ENCODE peak calls at places on chromosomes 5 and 9, in five cellular contexts. N, D, A, W and Y are unnamed samples.

GRCh38 chr9:112050544-112051475 is 124.3 kb downstream of the SUSD1 start:
- DNase-seq in N (no peak), D (peak), A (no peak), W (peak), Y (peak)

GRCh38 chr9:98085955-98086354 is 29.4 kb downstream of the NANS start:
- DNase-seq in N (peak), D (no peak), A (no peak), W (peak), Y (no peak)

GRCh38 chr9:114318416-114318815 is 4.5 kb upstream of the ORM1 start:
- DNase-seq in N (no peak), D (no peak), A (no peak), W (no peak), Y (no peak)

GRCh38 chr9:95570150-95570549 is 53.4 kb upstream of the PTCH1 start:
- DNase-seq in N (no peak), D (peak), A (no peak), W (no peak), Y (no peak)

GRCh38 chr5:68683632-68684035 is 410.2 kb upstream of the SLC30A5 start:
- DNase-seq in N (peak), D (peak), A (peak), W (no peak), Y (peak)

GRCh38 chr9:15423328-15423985 is 781 bp downstream of the SNAPC3 start:
- DNase-seq in N (peak), D (peak), A (peak), W (peak), Y (peak)

GRCh38 chr5:134509308-134510040 is 16.0 kb upstream of the JADE2 start:
- DNase-seq in N (no peak), D (peak), A (no peak), W (no peak), Y (peak)

GRCh38 chr5:7436521-7436920 is 40.6 kb downstream of the ADCY2 start:
- DNase-seq in N (no peak), D (no peak), A (no peak), W (no peak), Y (no peak)

GRCh38 chr5:56698463-56699381 is 116.6 kb upstream of the MAP3K1 start:
- DNase-seq in N (no peak), D (no peak), A (no peak), W (peak), Y (no peak)

GRCh38 chr9:122370869-122371467 is at the start of gene PTGS1:
- DNase-seq in N (peak), D (peak), A (no peak), W (peak), Y (no peak)

GRCh38 chr5:133406632-133407276 is 205.6 kb downstream of the FSTL4 start:
- DNase-seq in N (no peak), D (no peak), A (no peak), W (no peak), Y (no peak)

GRCh38 chr5:132394681-132395259 is 25.3 kb downstream of the SLC22A5 start:
- DNase-seq in N (no peak), D (no peak), A (no peak), W (no peak), Y (no peak)

GRCh38 chr9:29439961-29440360 is 1866.7 kb upstream of the C9orf72 start:
- DNase-seq in N (no peak), D (no peak), A (peak), W (no peak), Y (no peak)

GRCh38 chr5:39892708-39893107 is 467.9 kb upstream of the DAB2 start:
- DNase-seq in N (no peak), D (peak), A (no peak), W (no peak), Y (peak)

GRCh38 chr5:120463026-120463770 is 902 bp upstream of the PRR16 start:
- DNase-seq in N (no peak), D (no peak), A (no peak), W (peak), Y (no peak)

GRCh38 chr9:75039804-75040203 is 11.7 kb upstream of the CARNMT1 start:
- DNase-seq in N (no peak), D (peak), A (no peak), W (no peak), Y (no peak)

GRCh38 chr9:75041041-75041440 is 12.9 kb upstream of the CARNMT1 start:
- DNase-seq in N (no peak), D (peak), A (no peak), W (no peak), Y (no peak)

GRCh38 chr9:75036793-75037192 is 8.7 kb upstream of the CARNMT1 start:
- DNase-seq in N (no peak), D (no peak), A (no peak), W (no peak), Y (no peak)

GRCh38 chr9:75033789-75034473 is 5.8 kb upstream of the CARNMT1 start:
- DNase-seq in N (no peak), D (no peak), A (no peak), W (no peak), Y (no peak)

DNA sequence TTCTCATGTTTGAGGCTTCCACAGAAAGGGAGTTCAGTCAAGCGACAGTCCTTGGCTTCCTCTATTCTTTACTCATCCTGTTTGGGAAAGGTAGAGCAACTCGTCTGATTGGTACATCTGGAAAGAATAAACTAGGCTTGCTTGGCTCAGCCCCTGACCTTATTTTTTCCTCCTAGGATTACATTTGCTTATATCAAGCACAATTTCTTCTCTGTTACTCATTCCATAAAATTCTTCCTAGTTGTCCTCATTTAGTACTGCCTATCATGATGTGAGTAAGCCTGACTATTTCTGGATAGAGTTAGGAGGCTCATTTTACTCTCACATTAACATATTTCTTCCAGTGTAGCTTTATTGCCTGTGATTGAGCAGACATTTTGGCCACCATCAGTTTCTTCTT is 10.9 kb upstream of the CARNMT1 start:
- DNase-seq in N (no peak), D (peak), A (no peak), W (no peak), Y (no peak)
- H3K27ac ChIP-seq in N (no peak), D (peak), A (no peak), W (no peak), Y (no peak)

DNA sequence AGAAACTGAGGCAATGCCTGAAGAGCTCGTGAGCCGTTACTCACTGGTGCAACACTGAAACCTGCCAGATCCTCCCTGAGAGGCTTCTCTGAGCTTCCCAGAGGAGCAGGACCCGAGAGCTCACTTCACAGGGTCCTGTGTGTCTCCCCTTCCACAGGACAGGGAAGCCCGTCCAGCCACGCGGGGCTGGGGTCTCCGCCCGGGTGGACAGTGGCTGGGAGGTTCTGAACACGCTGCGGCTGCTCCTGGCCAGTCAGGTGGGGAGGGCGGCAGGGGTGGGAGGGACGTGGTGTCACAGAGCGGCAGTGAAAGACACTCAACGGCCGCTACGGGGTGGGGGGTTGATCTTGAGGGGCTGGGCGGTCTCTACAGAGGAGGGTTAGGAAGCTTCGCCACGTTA is 290 bp upstream of the ZDHHC11 start:
- DNase-seq in N (no peak), D (no peak), A (no peak), W (no peak), Y (no peak)
- TF ChIP-seq EZH2 in N (no peak), D (no peak), A (no peak), W (no peak), Y (no peak)

GRCh38 chr5:150458819-150459557 is 9.4 kb upstream of the RPS14 start:
- DNase-seq in N (peak), D (peak), A (peak), W (peak), Y (peak)
- H3K4me3 ChIP-seq in N (no peak), D (peak), A (peak), W (peak), Y (no peak)

GRCh38 chr9:132015866-132016265 is 63.8 kb downstream of the MED27 start:
- DNase-seq in N (no peak), D (no peak), A (no peak), W (no peak), Y (no peak)
- H3K27ac ChIP-seq in N (no peak), D (no peak), A (no peak), W (no peak), Y (no peak)

DNA sequence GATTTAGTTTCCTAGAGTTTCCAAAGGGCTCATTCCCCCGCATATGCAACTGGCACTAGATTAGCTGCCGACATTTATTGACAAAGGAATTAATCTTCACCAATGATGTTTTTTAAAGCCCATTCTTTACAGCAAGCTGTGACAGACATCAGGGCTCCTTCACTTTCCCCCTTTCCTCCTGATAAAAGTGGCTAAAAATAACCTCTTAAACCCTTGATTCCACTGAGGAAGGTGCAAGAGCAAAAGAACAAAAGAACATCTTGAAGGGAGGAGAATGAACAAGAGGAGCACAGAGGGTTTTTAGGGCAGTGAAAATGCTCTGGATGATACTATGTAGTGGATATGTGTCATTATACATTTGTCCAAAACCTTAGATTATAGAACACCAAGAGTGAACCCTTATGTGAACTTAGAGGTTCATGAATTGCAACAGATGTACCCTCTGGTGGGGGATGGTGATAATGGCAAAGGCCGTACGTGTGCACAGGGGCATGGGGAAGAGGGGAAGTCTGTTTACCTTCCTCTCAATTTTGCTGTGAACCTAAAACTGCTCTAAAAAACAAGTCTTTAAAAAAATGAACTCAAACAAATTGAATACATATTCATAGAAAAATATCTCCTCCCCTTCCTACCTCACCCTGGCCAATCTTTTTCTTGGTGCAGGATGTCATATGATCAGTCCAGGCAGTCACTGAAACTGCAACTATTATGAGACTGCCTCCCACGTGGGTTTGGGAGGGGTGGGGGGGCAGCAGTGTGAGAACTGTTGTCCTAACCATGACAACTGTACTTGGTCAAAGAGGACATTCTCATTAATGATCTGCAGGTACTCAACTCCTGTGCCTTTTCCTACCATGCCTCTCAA is 83.0 kb downstream of the MARCHF3 start:
- DNase-seq in N (peak), D (no peak), A (no peak), W (no peak), Y (no peak)
- TF ChIP-seq EZH2 in N (no peak), D (no peak), A (no peak), W (no peak), Y (no peak)

DNA sequence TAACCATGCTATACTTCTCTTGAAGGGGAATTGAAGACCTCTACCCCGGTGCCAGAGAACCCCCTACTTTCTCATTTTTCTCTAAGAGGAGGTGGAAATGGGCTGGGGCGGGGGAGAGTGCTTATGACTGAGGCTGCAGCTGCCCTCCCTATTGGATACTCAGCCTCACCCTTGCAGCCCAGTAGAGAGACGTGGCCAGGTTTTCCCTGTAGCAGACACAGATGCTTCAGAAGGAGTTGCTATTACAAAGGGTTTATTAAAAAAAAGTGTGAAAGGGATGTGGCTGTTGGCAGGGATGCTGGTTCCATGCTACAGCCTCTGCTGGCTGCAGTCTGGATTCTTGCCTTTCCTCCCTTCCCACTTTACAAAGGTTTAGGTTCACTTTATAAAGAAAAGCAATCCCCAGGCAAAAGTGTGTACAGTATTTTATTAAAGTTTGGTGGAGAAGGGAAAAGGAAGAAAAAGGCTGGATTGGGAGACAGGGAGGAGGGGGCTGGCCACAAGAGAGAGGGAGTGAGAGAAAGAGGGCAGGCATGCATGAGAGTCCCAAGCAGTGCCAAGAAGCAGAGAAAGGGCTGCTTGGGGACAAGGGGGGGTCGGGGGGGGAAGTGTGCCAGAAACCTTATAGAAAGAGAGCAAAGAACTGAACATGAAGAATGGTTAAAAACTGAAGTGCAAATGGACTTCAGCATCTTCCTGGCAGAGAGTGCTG is 29.5 kb upstream of the NFIB start:
- DNase-seq in N (no peak), D (no peak), A (no peak), W (no peak), Y (no peak)
- H3K4me3 ChIP-seq in N (no peak), D (no peak), A (no peak), W (no peak), Y (no peak)

DNA sequence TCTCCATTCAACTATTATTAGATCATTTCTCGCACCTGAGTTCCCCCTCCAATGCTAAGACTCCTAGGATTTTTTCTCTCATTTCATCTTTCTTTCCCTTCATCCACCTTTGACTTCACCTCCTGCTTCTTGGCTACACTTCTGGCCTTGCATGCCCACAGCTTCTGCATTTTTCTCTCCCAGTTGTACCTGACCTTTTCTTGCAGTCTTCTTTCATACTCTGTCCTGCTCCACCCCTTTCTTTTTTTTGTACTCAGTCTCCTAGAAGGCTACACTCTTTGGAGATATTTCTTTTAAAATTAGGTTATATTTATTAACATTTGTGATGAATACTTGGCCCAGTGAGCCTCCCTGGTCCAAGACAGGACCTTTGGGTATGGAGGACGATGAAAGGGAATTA is 190.4 kb downstream of the DEPDC1B start:
- DNase-seq in N (no peak), D (no peak), A (no peak), W (no peak), Y (no peak)
- H3K27ac ChIP-seq in N (no peak), D (no peak), A (no peak), W (no peak), Y (no peak)

GRCh38 chr9:975740-976257 is 656 bp upstream of the DMRT3 start:
- DNase-seq in N (no peak), D (no peak), A (no peak), W (no peak), Y (no peak)

GRCh38 chr9:978117-978830 is 1.8 kb downstream of the DMRT3 start:
- DNase-seq in N (no peak), D (no peak), A (no peak), W (no peak), Y (no peak)

GRCh38 chr9:977361-978116 is 1.1 kb downstream of the DMRT3 start:
- DNase-seq in N (no peak), D (no peak), A (no peak), W (no peak), Y (no peak)

GRCh38 chr9:976258-976804 is at the start of gene DMRT3:
- DNase-seq in N (no peak), D (peak), A (no peak), W (peak), Y (no peak)

DNA sequence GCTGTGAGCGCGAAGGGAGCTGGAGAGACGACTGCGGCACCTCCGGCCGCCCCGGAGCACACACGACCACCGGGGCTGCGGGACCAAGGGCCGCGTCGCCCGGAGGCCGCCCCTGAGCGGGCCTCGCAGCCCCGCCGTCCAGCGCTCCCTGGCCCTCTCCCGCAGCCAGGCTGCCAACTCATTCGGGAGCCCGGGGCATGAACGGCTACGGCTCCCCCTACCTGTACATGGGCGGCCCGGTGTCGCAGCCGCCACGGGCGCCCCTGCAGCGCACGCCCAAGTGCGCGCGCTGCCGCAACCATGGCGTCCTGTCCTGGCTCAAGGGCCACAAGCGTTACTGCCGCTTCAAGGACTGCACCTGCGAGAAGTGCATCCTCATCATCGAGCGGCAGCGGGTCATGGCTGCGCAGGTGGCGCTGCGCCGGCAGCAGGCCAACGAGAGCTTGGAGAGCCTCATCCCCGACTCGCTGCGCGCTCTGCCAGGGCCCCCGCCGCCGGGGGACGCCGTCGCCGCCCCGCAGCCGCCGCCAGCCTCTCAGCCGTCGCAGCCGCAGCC is 428 bp downstream of the DMRT3 start:
- DNase-seq in N (no peak), D (no peak), A (no peak), W (peak), Y (peak)
- TF ChIP-seq EZH2 in N (no peak), D (no peak), A (no peak), W (peak), Y (no peak)

GRCh38 chr5:139695183-139695573 is 47.0 kb downstream of the CXXC5 start:
- DNase-seq in N (no peak), D (no peak), A (no peak), W (no peak), Y (no peak)

GRCh38 chr5:139698461-139699146 is 50.5 kb downstream of the CXXC5 start:
- DNase-seq in N (peak), D (peak), A (peak), W (peak), Y (peak)

GRCh38 chr5:139696167-139696893 is 48.2 kb downstream of the CXXC5 start:
- DNase-seq in N (peak), D (peak), A (no peak), W (no peak), Y (no peak)

GRCh38 chr5:139699352-139699751 is 51.2 kb downstream of the CXXC5 start:
- DNase-seq in N (no peak), D (peak), A (no peak), W (no peak), Y (no peak)

DNA sequence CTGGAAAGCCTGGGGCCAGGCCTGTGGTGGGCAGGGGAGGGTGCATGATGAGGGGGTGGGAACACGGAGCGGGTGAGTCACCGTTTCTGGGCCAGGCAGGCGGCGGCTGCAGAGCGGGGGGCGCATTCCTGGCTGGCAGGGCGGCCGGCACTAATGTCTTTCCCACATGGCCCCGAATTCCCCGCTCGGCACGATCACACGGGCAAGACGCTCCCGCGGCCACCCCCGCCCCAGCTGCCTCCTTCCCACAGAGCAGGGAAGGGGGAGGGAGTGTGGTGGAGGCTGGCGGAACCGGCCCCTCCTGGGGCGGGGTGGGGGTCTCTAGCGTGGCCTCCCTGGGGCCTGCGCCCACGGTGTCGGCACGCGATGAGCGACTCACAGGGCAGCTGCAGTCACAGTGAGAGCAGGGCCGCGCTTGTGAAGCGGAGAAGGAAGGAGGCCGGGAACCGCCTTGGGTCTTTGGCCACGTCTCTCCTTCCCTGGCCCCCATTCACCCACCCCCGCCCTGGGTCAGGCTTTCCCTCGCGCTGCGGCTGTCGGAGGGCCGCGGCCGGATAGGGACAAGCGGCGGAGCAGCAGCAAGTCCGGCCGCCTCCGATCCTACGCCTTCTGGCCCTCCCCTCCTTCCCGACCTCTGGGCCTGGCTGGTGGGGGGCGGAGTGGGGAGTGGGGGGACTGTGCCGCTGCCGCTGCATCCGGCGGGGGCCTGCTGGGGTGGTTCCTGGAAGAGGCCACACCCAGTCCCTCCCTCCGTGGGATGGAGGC is 48.9 kb downstream of the CXXC5 start:
- DNase-seq in N (peak), D (peak), A (peak), W (peak), Y (peak)
- H3K4me3 ChIP-seq in N (peak), D (peak), A (peak), W (peak), Y (peak)